ENCODE peak calls at places on chromosome 19, in six cellular contexts. R, Z, E, O, A and S are unnamed samples.

GRCh38 chr19:47512183-47512947 is 2.5 kb downstream of the NAPA start:
- DNase-seq in R (no peak), Z (peak; percentile 52), E (peak; percentile 68), O (peak; percentile 77), A (peak; percentile 34), S (peak; percentile 83)

GRCh38 chr19:38304866-38305429 is 897 bp downstream of the C19orf33 start:
- DNase-seq in R (peak; percentile 96), Z (peak; percentile 76), E (no peak), O (peak; percentile 94), A (peak; percentile 100), S (peak; percentile 93)

GRCh38 chr19:42606660-42607351 is 12.1 kb upstream of the CEACAM8 start:
- DNase-seq in R (peak; percentile 76), Z (peak; percentile 19), E (no peak), O (peak; percentile 73), A (peak; percentile 80), S (peak; percentile 89)

GRCh38 chr19:4338441-4339350 is at the start of gene STAP2:
- DNase-seq in R (no peak), Z (peak; percentile 44), E (peak; percentile 45), O (peak; percentile 88), A (no peak), S (peak; percentile 77)

GRCh38 chr19:9818175-9818733 is 625 bp downstream of the FBXL12 start:
- DNase-seq in R (no peak), Z (no peak), E (no peak), O (no peak), A (no peak), S (no peak)

GRCh38 chr19:13934785-13935109 is 3.5 kb downstream of the PODNL1 start:
- DNase-seq in R (no peak), Z (no peak), E (no peak), O (no peak), A (no peak), S (no peak)

GRCh38 chr19:16521715-16522289 is 20.4 kb downstream of the CHERP start:
- DNase-seq in R (no peak), Z (no peak), E (no peak), O (no peak), A (no peak), S (no peak)

GRCh38 chr19:31092189-31092753 is 257.0 kb downstream of the TSHZ3 start:
- DNase-seq in R (no peak), Z (no peak), E (no peak), O (no peak), A (no peak), S (no peak)

GRCh38 chr19:34220472-34221063 is 33.8 kb upstream of the GARRE1 start:
- DNase-seq in R (peak; percentile 52), Z (peak; percentile 67), E (peak; percentile 45), O (peak; percentile 65), A (peak; percentile 88), S (peak; percentile 72)

GRCh38 chr19:32471095-32471494 is 65.5 kb downstream of the DPY19L3 start:
- DNase-seq in R (no peak), Z (no peak), E (no peak), O (no peak), A (no peak), S (no peak)

GRCh38 chr19:19751846-19752245 is 18.9 kb upstream of the ZNF14 start:
- DNase-seq in R (no peak), Z (no peak), E (no peak), O (no peak), A (no peak), S (no peak)

GRCh38 chr19:13022859-13023636 is 27.8 kb downstream of the NFIX start:
- DNase-seq in R (peak; percentile 76), Z (peak; percentile 79), E (peak; percentile 93), O (peak; percentile 76), A (no peak), S (peak; percentile 68)

GRCh38 chr19:46413262-46414031 is at the start of gene CCDC8:
- DNase-seq in R (peak; percentile 96), Z (no peak), E (peak; percentile 97), O (peak; percentile 57), A (no peak), S (no peak)

GRCh38 chr19:33293255-33294057 is 8.9 kb downstream of the CEBPA start:
- DNase-seq in R (peak; percentile 50), Z (peak; percentile 93), E (no peak), O (peak; percentile 54), A (peak; percentile 89), S (no peak)

GRCh38 chr19:15671891-15672579 is 852 bp upstream of the CYP4F12 start:
- DNase-seq in R (no peak), Z (no peak), E (no peak), O (no peak), A (no peak), S (no peak)

GRCh38 chr19:48813123-48813911 is 2.5 kb upstream of the BCAT2 start:
- DNase-seq in R (peak; percentile 62), Z (peak; percentile 43), E (peak; percentile 47), O (no peak), A (no peak), S (no peak)

GRCh38 chr19:47228168-47228936 is 2.6 kb downstream of the BBC3 start:
- DNase-seq in R (peak; percentile 66), Z (peak; percentile 69), E (peak; percentile 54), O (peak; percentile 74), A (peak; percentile 85), S (peak; percentile 45)

GRCh38 chr19:11698231-11698630 is 40.5 kb downstream of the ZNF823 start:
- DNase-seq in R (no peak), Z (no peak), E (no peak), O (no peak), A (no peak), S (no peak)

GRCh38 chr19:43476606-43477005 is 11.2 kb upstream of the LYPD3 start:
- DNase-seq in R (no peak), Z (no peak), E (no peak), O (no peak), A (no peak), S (no peak)

GRCh38 chr19:8662263-8662662 is 31.8 kb downstream of the NFILZ start:
- DNase-seq in R (no peak), Z (no peak), E (no peak), O (no peak), A (no peak), S (no peak)

GRCh38 chr19:15936950-15937349 is 2.6 kb upstream of the CYP4F11 start:
- DNase-seq in R (no peak), Z (no peak), E (no peak), O (no peak), A (no peak), S (no peak)

GRCh38 chr19:9075064-9075964 is 11.5 kb upstream of the OR1M1 start:
- DNase-seq in R (peak; percentile 96), Z (peak; percentile 65), E (peak; percentile 75), O (peak; percentile 50), A (peak; percentile 97), S (peak; percentile 58)

GRCh38 chr19:2061936-2062729 is 11.1 kb upstream of the MKNK2 start:
- DNase-seq in R (peak; percentile 32), Z (peak; percentile 33), E (peak; percentile 72), O (no peak), A (no peak), S (no peak)

GRCh38 chr19:2063824-2064223 is 12.8 kb upstream of the MKNK2 start:
- DNase-seq in R (no peak), Z (no peak), E (no peak), O (no peak), A (no peak), S (no peak)

GRCh38 chr19:2064395-2064787 is 13.3 kb upstream of the MKNK2 start:
- DNase-seq in R (no peak), Z (no peak), E (peak; percentile 42), O (no peak), A (no peak), S (no peak)

GRCh38 chr19:2062770-2063169 is 11.7 kb upstream of the MKNK2 start:
- DNase-seq in R (no peak), Z (no peak), E (peak; percentile 29), O (no peak), A (no peak), S (no peak)

DNA sequence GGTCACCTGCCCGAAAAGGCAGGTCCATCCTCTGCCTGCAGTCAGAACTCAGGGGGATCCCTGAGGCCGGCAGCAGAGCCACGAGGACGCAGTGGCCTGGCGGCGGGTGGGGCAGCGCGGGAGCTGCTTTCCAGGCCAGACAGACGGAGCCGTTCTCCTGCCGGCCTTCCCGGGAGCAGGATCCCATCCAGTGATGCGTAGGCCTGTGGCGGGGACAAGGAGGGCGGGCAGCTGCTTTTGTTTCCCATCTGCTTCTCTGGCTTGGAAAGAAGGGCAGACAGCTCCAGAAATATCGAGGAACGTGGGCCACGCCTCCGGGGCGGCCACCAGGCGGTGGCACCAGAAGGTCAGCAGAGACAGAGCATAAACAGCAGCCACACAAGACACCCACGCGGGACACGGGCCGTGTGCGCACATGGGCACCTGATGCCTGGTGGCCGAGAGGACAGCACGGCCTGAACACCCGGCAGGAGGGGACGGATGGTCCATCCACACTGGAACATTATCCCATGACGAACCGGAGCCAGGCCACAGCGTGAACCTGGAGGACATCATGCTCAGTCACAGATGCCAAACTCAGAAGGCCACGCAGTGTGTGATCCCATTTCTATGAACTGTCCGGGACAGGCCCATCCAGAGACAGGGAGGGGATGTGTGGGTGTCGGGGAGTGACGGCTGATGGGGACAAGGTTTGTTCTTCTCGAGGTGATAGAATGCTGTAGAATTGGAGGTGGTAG is 13.9 kb upstream of the MKNK2 start:
- DNase-seq in R (no peak), Z (no peak), E (peak; percentile 32), O (no peak), A (no peak), S (no peak)
- TF ChIP-seq EP300 in R (no peak), Z (no peak), E (peak; percentile 51), O (peak; percentile 96), A (no peak), S (peak; percentile 93)

DNA sequence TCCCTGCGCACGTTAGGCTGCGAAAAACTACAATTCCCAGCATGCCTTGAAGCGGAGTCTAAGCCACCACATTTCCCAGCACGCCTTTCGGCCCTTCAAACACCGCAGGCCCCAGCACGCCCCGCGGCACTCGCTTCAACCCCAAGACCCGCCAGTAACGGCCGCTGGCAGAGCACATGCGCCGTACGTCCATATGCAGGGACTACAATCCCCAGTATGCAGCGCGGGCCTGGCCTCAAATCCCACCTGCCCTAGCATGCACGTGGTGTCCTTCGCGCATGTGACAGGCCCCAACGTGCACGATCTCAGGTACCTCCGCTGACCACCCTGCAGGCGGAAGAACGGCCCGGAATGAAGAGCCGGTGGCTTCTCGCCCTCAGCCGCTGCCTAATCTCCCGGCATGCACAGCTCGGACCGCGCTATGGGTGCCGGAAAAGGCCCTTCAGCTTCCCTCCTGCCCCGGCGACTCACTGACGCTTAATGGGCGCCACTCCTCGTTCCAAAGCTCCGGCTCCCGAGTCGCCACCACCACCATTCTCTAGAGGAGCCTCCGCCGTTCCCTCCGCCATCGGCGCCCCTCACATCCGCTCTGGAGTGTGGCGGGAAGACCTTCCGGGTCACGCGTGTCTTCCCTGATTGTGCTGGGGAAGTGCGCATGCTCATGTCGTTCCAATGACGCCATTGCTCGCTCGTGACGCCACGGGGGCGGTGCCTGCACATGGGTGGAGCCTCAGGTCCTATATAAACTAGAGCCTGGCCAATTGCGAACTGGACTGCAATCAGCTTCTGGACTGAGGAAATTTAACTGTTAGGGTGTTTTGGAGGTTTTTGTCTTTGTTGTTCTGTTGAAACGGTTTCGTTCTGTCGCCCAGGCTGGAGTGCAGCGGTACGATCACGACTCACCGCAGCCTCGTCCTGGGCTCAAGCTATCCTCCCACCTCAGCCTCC is at the start of gene DUS3L:
- DNase-seq in R (peak; percentile 99), Z (peak; percentile 97), E (peak; percentile 97), O (peak; percentile 97), A (peak; percentile 98), S (peak; percentile 98)
- TF ChIP-seq EP300 in R (no peak), Z (no peak), E (peak; percentile 57), O (peak; percentile 4), A (no peak), S (no peak)

GRCh38 chr19:1151917-1152601 is 22.0 kb downstream of the SBNO2 start:
- DNase-seq in R (no peak), Z (no peak), E (no peak), O (no peak), A (no peak), S (no peak)
- TF ChIP-seq EP300 in R (no peak), Z (no peak), E (peak; percentile 58), O (no peak), A (no peak), S (no peak)

GRCh38 chr19:39398297-39398864 is 7.2 kb downstream of the MED29 start:
- DNase-seq in R (peak; percentile 60), Z (peak; percentile 36), E (peak; percentile 48), O (peak; percentile 89), A (peak; percentile 92), S (peak; percentile 73)
- TF ChIP-seq EP300 in R (no peak), Z (no peak), E (no peak), O (no peak), A (peak; percentile 29), S (no peak)